ENCODE peak calls at places on chromosomes 7 and 10, in seven cellular contexts. One of them, this sample, is unnamed.

GRCh38 chr10:101458869-101459268 is 104.9 kb downstream of the BTRC start:
- DNase-seq in GM20000: no peak
- DNase-seq in activated naive CD4-positive, alpha-beta T cell: no peak
- DNase-seq in hippocampal formation: no peak
- DNase-seq in NCI-H1105: no peak
- DNase-seq in non-pigmented ciliary epithelial cell: no peak
- DNase-seq in dorsolateral prefrontal cortex: no peak
- DNase-seq in this sample: no peak

GRCh38 chr7:123502216-123502615 is 32.2 kb downstream of the IQUB start:
- DNase-seq in activated naive CD4-positive, alpha-beta T cell: no peak
- DNase-seq in GM20000: no peak
- DNase-seq in NCI-H1105: no peak
- DNase-seq in hippocampal formation: no peak
- DNase-seq in dorsolateral prefrontal cortex: no peak
- DNase-seq in non-pigmented ciliary epithelial cell: no peak
- DNase-seq in this sample: no peak

GRCh38 chr7:1709900-1710299 is 39.8 kb downstream of the ELFN1 start:
- DNase-seq in non-pigmented ciliary epithelial cell: no peak
- DNase-seq in hippocampal formation: no peak
- DNase-seq in GM20000: no peak
- DNase-seq in activated naive CD4-positive, alpha-beta T cell: no peak
- DNase-seq in dorsolateral prefrontal cortex: no peak
- DNase-seq in NCI-H1105: no peak
- DNase-seq in this sample: no peak

GRCh38 chr7:10981317-10981716 is 7.6 kb downstream of the PHF14 start:
- DNase-seq in dorsolateral prefrontal cortex: no peak
- DNase-seq in GM20000: no peak
- DNase-seq in activated naive CD4-positive, alpha-beta T cell: no peak
- DNase-seq in hippocampal formation: no peak
- DNase-seq in non-pigmented ciliary epithelial cell: no peak
- DNase-seq in NCI-H1105: no peak
- DNase-seq in this sample: no peak

GRCh38 chr7:8051373-8051772 is 82.8 kb downstream of the GLCCI1 start:
- DNase-seq in GM20000: no peak
- DNase-seq in NCI-H1105: peak
- DNase-seq in non-pigmented ciliary epithelial cell: no peak
- DNase-seq in activated naive CD4-positive, alpha-beta T cell: no peak
- DNase-seq in dorsolateral prefrontal cortex: no peak
- DNase-seq in hippocampal formation: no peak
- DNase-seq in this sample: no peak

GRCh38 chr7:76016191-76016947 is 22.0 kb upstream of the TMEM120A start:
- DNase-seq in GM20000: no peak
- DNase-seq in NCI-H1105: no peak
- DNase-seq in hippocampal formation: no peak
- DNase-seq in activated naive CD4-positive, alpha-beta T cell: no peak
- DNase-seq in dorsolateral prefrontal cortex: no peak
- DNase-seq in non-pigmented ciliary epithelial cell: peak
- DNase-seq in this sample: no peak

GRCh38 chr7:150379590-150380379 is 655 bp downstream of the ZNF775 start:
- DNase-seq in hippocampal formation: peak
- DNase-seq in dorsolateral prefrontal cortex: no peak
- DNase-seq in activated naive CD4-positive, alpha-beta T cell: no peak
- DNase-seq in non-pigmented ciliary epithelial cell: no peak
- DNase-seq in NCI-H1105: no peak
- DNase-seq in GM20000: no peak
- DNase-seq in this sample: no peak

GRCh38 chr10:103806376-103807320 is 48.7 kb downstream of the SH3PXD2A start:
- DNase-seq in hippocampal formation: no peak
- DNase-seq in NCI-H1105: no peak
- DNase-seq in GM20000: no peak
- DNase-seq in dorsolateral prefrontal cortex: no peak
- DNase-seq in activated naive CD4-positive, alpha-beta T cell: no peak
- DNase-seq in non-pigmented ciliary epithelial cell: no peak
- DNase-seq in this sample: no peak

GRCh38 chr10:46543379-46544014 is 13.0 kb downstream of the GPRIN2 start:
- DNase-seq in hippocampal formation: no peak
- DNase-seq in activated naive CD4-positive, alpha-beta T cell: no peak
- DNase-seq in NCI-H1105: no peak
- DNase-seq in non-pigmented ciliary epithelial cell: no peak
- DNase-seq in GM20000: no peak
- DNase-seq in dorsolateral prefrontal cortex: peak
- DNase-seq in this sample: no peak

GRCh38 chr7:151003572-151003971 is 12.8 kb downstream of the NOS3 start:
- DNase-seq in NCI-H1105: no peak
- DNase-seq in non-pigmented ciliary epithelial cell: no peak
- DNase-seq in activated naive CD4-positive, alpha-beta T cell: no peak
- DNase-seq in GM20000: no peak
- DNase-seq in hippocampal formation: no peak
- DNase-seq in dorsolateral prefrontal cortex: no peak
- DNase-seq in this sample: no peak

GRCh38 chr10:78471326-78471722 is 437.7 kb downstream of the RPS24 start:
- DNase-seq in GM20000: no peak
- DNase-seq in non-pigmented ciliary epithelial cell: no peak
- DNase-seq in activated naive CD4-positive, alpha-beta T cell: no peak
- DNase-seq in hippocampal formation: no peak
- DNase-seq in NCI-H1105: no peak
- DNase-seq in dorsolateral prefrontal cortex: no peak
- DNase-seq in this sample: no peak

GRCh38 chr10:99853655-99854054 is 71.2 kb downstream of the ABCC2 start:
- DNase-seq in hippocampal formation: no peak
- DNase-seq in GM20000: no peak
- DNase-seq in NCI-H1105: no peak
- DNase-seq in non-pigmented ciliary epithelial cell: no peak
- DNase-seq in activated naive CD4-positive, alpha-beta T cell: no peak
- DNase-seq in dorsolateral prefrontal cortex: no peak
- DNase-seq in this sample: no peak

GRCh38 chr7:27208998-27209397 is 9.1 kb upstream of the HOXA13 start:
- DNase-seq in NCI-H1105: no peak
- DNase-seq in activated naive CD4-positive, alpha-beta T cell: no peak
- DNase-seq in hippocampal formation: no peak
- DNase-seq in non-pigmented ciliary epithelial cell: no peak
- DNase-seq in GM20000: no peak
- DNase-seq in dorsolateral prefrontal cortex: no peak
- DNase-seq in this sample: no peak

This sample was measured in central memory CD8-positive, alpha-beta T cell.